ENCODE peak calls at places on chromosomes 7 and 10, in nine cellular contexts. One of them, this sample, is unnamed.

GRCh38 chr7:47478926-47479791 is 102.8 kb downstream of the TNS3 start:
- DNase-seq in bronchial epithelial cell: no peak
- DNase-seq in prostate gland: no peak
- DNase-seq in cardiac fibroblast: no peak
- DNase-seq in brain microvascular endothelial cell: no peak
- DNase-seq in left ventricle myocardium inferior: no peak
- DNase-seq in astrocyte of the spinal cord: no peak
- DNase-seq in GM06990: no peak
- DNase-seq in right lobe of liver: no peak
- DNase-seq in this sample: no peak

GRCh38 chr10:50431118-50431517 is 179.8 kb upstream of the ASAH2 start:
- DNase-seq in left ventricle myocardium inferior: no peak
- DNase-seq in brain microvascular endothelial cell: no peak
- DNase-seq in bronchial epithelial cell: peak
- DNase-seq in prostate gland: no peak
- DNase-seq in right lobe of liver: no peak
- DNase-seq in GM06990: no peak
- DNase-seq in astrocyte of the spinal cord: peak
- DNase-seq in cardiac fibroblast: peak
- DNase-seq in this sample: peak

GRCh38 chr10:3426190-3426845 is 253.7 kb upstream of the PITRM1 start:
- DNase-seq in astrocyte of the spinal cord: peak
- DNase-seq in brain microvascular endothelial cell: peak
- DNase-seq in bronchial epithelial cell: peak
- DNase-seq in cardiac fibroblast: peak
- DNase-seq in left ventricle myocardium inferior: no peak
- DNase-seq in right lobe of liver: no peak
- DNase-seq in GM06990: no peak
- DNase-seq in prostate gland: no peak
- DNase-seq in this sample: peak

GRCh38 chr10:51389415-51390342 is 309.7 kb downstream of the CSTF2T start:
- DNase-seq in cardiac fibroblast: peak
- DNase-seq in astrocyte of the spinal cord: peak
- DNase-seq in GM06990: no peak
- DNase-seq in brain microvascular endothelial cell: peak
- DNase-seq in bronchial epithelial cell: peak
- DNase-seq in left ventricle myocardium inferior: peak
- DNase-seq in prostate gland: peak
- DNase-seq in right lobe of liver: no peak
- DNase-seq in this sample: peak

GRCh38 chr10:86646933-86647332 is 7.4 kb upstream of the OPN4 start:
- DNase-seq in prostate gland: no peak
- DNase-seq in cardiac fibroblast: no peak
- DNase-seq in bronchial epithelial cell: no peak
- DNase-seq in astrocyte of the spinal cord: no peak
- DNase-seq in brain microvascular endothelial cell: no peak
- DNase-seq in right lobe of liver: no peak
- DNase-seq in left ventricle myocardium inferior: no peak
- DNase-seq in GM06990: no peak
- DNase-seq in this sample: no peak

GRCh38 chr7:2060701-2061100 is 172.0 kb downstream of the MAD1L1 start:
- DNase-seq in cardiac fibroblast: peak
- DNase-seq in prostate gland: no peak
- DNase-seq in right lobe of liver: no peak
- DNase-seq in astrocyte of the spinal cord: peak
- DNase-seq in left ventricle myocardium inferior: no peak
- DNase-seq in GM06990: no peak
- DNase-seq in bronchial epithelial cell: no peak
- DNase-seq in brain microvascular endothelial cell: no peak
- DNase-seq in this sample: peak

GRCh38 chr7:7257899-7258692 is 75.8 kb downstream of the C1GALT1 start:
- DNase-seq in bronchial epithelial cell: peak
- DNase-seq in cardiac fibroblast: no peak
- DNase-seq in brain microvascular endothelial cell: no peak
- DNase-seq in GM06990: peak
- DNase-seq in right lobe of liver: no peak
- DNase-seq in astrocyte of the spinal cord: no peak
- DNase-seq in left ventricle myocardium inferior: no peak
- DNase-seq in prostate gland: no peak
- DNase-seq in this sample: no peak

GRCh38 chr7:156984209-156984891 is 26.1 kb downstream of the MNX1 start:
- DNase-seq in prostate gland: no peak
- DNase-seq in astrocyte of the spinal cord: no peak
- DNase-seq in GM06990: no peak
- DNase-seq in right lobe of liver: no peak
- DNase-seq in left ventricle myocardium inferior: no peak
- DNase-seq in bronchial epithelial cell: no peak
- DNase-seq in brain microvascular endothelial cell: no peak
- DNase-seq in cardiac fibroblast: peak
- DNase-seq in this sample: peak

GRCh38 chr10:60107308-60107976 is 201.1 kb upstream of the CCDC6 start:
- DNase-seq in left ventricle myocardium inferior: no peak
- DNase-seq in astrocyte of the spinal cord: no peak
- DNase-seq in GM06990: no peak
- DNase-seq in bronchial epithelial cell: no peak
- DNase-seq in cardiac fibroblast: no peak
- DNase-seq in brain microvascular endothelial cell: no peak
- DNase-seq in prostate gland: no peak
- DNase-seq in right lobe of liver: no peak
- DNase-seq in this sample: no peak

GRCh38 chr10:14812271-14812670 is 25.6 kb downstream of the CDNF start:
- DNase-seq in bronchial epithelial cell: no peak
- DNase-seq in GM06990: no peak
- DNase-seq in right lobe of liver: no peak
- DNase-seq in cardiac fibroblast: no peak
- DNase-seq in brain microvascular endothelial cell: no peak
- DNase-seq in prostate gland: no peak
- DNase-seq in left ventricle myocardium inferior: no peak
- DNase-seq in astrocyte of the spinal cord: no peak
- DNase-seq in this sample: peak

GRCh38 chr7:130127404-130128395 is 57.4 kb downstream of the KLHDC10 start:
- DNase-seq in prostate gland: no peak
- DNase-seq in left ventricle myocardium inferior: no peak
- DNase-seq in astrocyte of the spinal cord: peak
- DNase-seq in right lobe of liver: no peak
- DNase-seq in GM06990: no peak
- DNase-seq in bronchial epithelial cell: no peak
- DNase-seq in brain microvascular endothelial cell: no peak
- DNase-seq in cardiac fibroblast: peak
- DNase-seq in this sample: peak

GRCh38 chr10:7170626-7171322 is 240.1 kb downstream of the SFMBT2 start:
- DNase-seq in brain microvascular endothelial cell: no peak
- DNase-seq in right lobe of liver: no peak
- DNase-seq in astrocyte of the spinal cord: peak
- DNase-seq in left ventricle myocardium inferior: peak
- DNase-seq in cardiac fibroblast: no peak
- DNase-seq in GM06990: no peak
- DNase-seq in prostate gland: peak
- DNase-seq in bronchial epithelial cell: no peak
- DNase-seq in this sample: no peak

GRCh38 chr10:103653581-103654020 is 160.1 kb downstream of the NEURL1 start:
- DNase-seq in bronchial epithelial cell: no peak
- DNase-seq in left ventricle myocardium inferior: no peak
- DNase-seq in prostate gland: peak
- DNase-seq in right lobe of liver: peak
- DNase-seq in cardiac fibroblast: no peak
- DNase-seq in astrocyte of the spinal cord: no peak
- DNase-seq in brain microvascular endothelial cell: no peak
- DNase-seq in GM06990: no peak
- DNase-seq in this sample: no peak

GRCh38 chr10:36888925-36889573 is 236.3 kb upstream of the ANKRD30A start:
- DNase-seq in right lobe of liver: no peak
- DNase-seq in brain microvascular endothelial cell: peak
- DNase-seq in astrocyte of the spinal cord: no peak
- DNase-seq in GM06990: no peak
- DNase-seq in prostate gland: no peak
- DNase-seq in cardiac fibroblast: peak
- DNase-seq in left ventricle myocardium inferior: no peak
- DNase-seq in bronchial epithelial cell: peak
- DNase-seq in this sample: no peak

GRCh38 chr7:114923403-114923713 is 1.5 kb downstream of the MDFIC start:
- DNase-seq in bronchial epithelial cell: peak
- DNase-seq in cardiac fibroblast: no peak
- DNase-seq in GM06990: no peak
- DNase-seq in left ventricle myocardium inferior: no peak
- DNase-seq in prostate gland: no peak
- DNase-seq in brain microvascular endothelial cell: no peak
- DNase-seq in astrocyte of the spinal cord: no peak
- DNase-seq in right lobe of liver: no peak
- DNase-seq in this sample: no peak

GRCh38 chr7:38905026-38905759 is 3.8 kb downstream of the VPS41 start:
- DNase-seq in brain microvascular endothelial cell: no peak
- DNase-seq in prostate gland: no peak
- DNase-seq in bronchial epithelial cell: no peak
- DNase-seq in right lobe of liver: no peak
- DNase-seq in cardiac fibroblast: no peak
- DNase-seq in GM06990: peak
- DNase-seq in left ventricle myocardium inferior: no peak
- DNase-seq in astrocyte of the spinal cord: no peak
- DNase-seq in this sample: peak

GRCh38 chr7:51034531-51035264 is 252.0 kb upstream of the GRB10 start:
- DNase-seq in right lobe of liver: no peak
- DNase-seq in cardiac fibroblast: peak
- DNase-seq in GM06990: no peak
- DNase-seq in astrocyte of the spinal cord: peak
- DNase-seq in brain microvascular endothelial cell: peak
- DNase-seq in bronchial epithelial cell: peak
- DNase-seq in left ventricle myocardium inferior: no peak
- DNase-seq in prostate gland: no peak
- DNase-seq in this sample: peak

DNA sequence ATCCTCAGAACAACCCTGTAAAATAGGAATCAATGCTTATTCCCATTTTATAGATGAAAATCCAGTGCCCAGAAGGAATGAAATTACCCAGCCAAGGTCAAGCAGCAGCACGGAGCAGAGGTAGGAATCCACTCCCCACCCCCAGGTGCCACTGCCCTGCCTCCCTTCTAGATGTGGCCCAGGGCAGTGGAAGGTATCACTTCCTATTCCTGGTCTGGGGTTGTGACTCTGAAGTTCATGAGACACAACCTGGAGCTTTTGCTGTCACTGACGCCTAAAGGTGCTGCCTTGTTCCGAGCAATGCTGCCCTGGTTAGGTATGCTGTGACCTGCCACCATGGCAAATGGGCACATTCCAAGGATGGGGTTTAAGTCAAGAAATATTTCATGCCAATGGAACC is 53.6 kb downstream of the PIK3AP1 start:
- DNase-seq in astrocyte of the spinal cord: no peak
- DNase-seq in bronchial epithelial cell: no peak
- DNase-seq in GM06990: no peak
- DNase-seq in cardiac fibroblast: no peak
- DNase-seq in prostate gland: no peak
- DNase-seq in brain microvascular endothelial cell: no peak
- DNase-seq in right lobe of liver: no peak
- DNase-seq in left ventricle myocardium inferior: no peak
- DNase-seq in this sample: no peak
- H3K4me3 ChIP-seq in astrocyte of the spinal cord: no peak
- H3K4me3 ChIP-seq in bronchial epithelial cell: no peak
- H3K4me3 ChIP-seq in GM06990: no peak
- H3K4me3 ChIP-seq in cardiac fibroblast: no peak
- H3K4me3 ChIP-seq in prostate gland: no peak
- H3K4me3 ChIP-seq in brain microvascular endothelial cell: no peak
- H3K4me3 ChIP-seq in right lobe of liver: no peak
- H3K4me3 ChIP-seq in left ventricle myocardium inferior: no peak
- H3K4me3 ChIP-seq in this sample: no peak

GRCh38 chr10:122374246-122374858 is at the start of gene PLEKHA1:
- DNase-seq in prostate gland: peak
- DNase-seq in bronchial epithelial cell: peak
- DNase-seq in brain microvascular endothelial cell: peak
- DNase-seq in GM06990: peak
- DNase-seq in cardiac fibroblast: peak
- DNase-seq in left ventricle myocardium inferior: peak
- DNase-seq in right lobe of liver: peak
- DNase-seq in astrocyte of the spinal cord: peak
- DNase-seq in this sample: peak
- TF ChIP-seq CTCF in prostate gland: peak
- TF ChIP-seq CTCF in bronchial epithelial cell: no peak
- TF ChIP-seq CTCF in brain microvascular endothelial cell: no peak
- TF ChIP-seq CTCF in GM06990: no peak
- TF ChIP-seq CTCF in cardiac fibroblast: no peak
- TF ChIP-seq CTCF in left ventricle myocardium inferior: no peak
- TF ChIP-seq CTCF in right lobe of liver: no peak
- TF ChIP-seq CTCF in astrocyte of the spinal cord: no peak
- TF ChIP-seq CTCF in this sample: no peak

GRCh38 chr10:117796394-117796793 is 250.3 kb downstream of the RAB11FIP2 start:
- DNase-seq in brain microvascular endothelial cell: no peak
- DNase-seq in GM06990: no peak
- DNase-seq in left ventricle myocardium inferior: no peak
- DNase-seq in bronchial epithelial cell: no peak
- DNase-seq in prostate gland: peak
- DNase-seq in cardiac fibroblast: no peak
- DNase-seq in astrocyte of the spinal cord: no peak
- DNase-seq in right lobe of liver: no peak
- DNase-seq in this sample: no peak
- H3K4me3 ChIP-seq in brain microvascular endothelial cell: no peak
- H3K4me3 ChIP-seq in GM06990: no peak
- H3K4me3 ChIP-seq in left ventricle myocardium inferior: no peak
- H3K4me3 ChIP-seq in bronchial epithelial cell: no peak
- H3K4me3 ChIP-seq in prostate gland: no peak
- H3K4me3 ChIP-seq in cardiac fibroblast: no peak
- H3K4me3 ChIP-seq in astrocyte of the spinal cord: no peak
- H3K4me3 ChIP-seq in right lobe of liver: no peak
- H3K4me3 ChIP-seq in this sample: no peak

DNA sequence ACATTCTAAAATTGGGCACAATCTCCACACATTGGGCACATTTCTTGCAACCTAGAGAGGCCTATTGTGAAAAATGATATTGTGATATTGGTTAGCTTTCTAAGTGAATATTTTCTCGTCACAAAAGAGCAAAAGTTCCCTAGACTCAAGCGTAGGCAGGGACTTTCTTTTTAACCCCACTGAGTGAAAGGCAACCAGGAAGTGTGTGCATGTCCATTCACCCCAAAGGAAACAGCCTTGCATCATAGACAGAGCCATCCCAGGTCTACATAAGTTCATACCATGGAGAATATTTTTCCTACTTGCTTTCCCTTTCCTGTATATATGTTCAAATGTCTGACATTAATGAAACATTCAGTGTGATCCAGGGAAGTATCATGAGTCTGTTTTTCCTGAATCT is 84.2 kb upstream of the AGBL3 start:
- DNase-seq in prostate gland: no peak
- DNase-seq in GM06990: no peak
- DNase-seq in left ventricle myocardium inferior: no peak
- DNase-seq in brain microvascular endothelial cell: no peak
- DNase-seq in right lobe of liver: no peak
- DNase-seq in astrocyte of the spinal cord: no peak
- DNase-seq in bronchial epithelial cell: no peak
- DNase-seq in cardiac fibroblast: peak
- DNase-seq in this sample: no peak
- TF ChIP-seq CTCF in prostate gland: no peak
- TF ChIP-seq CTCF in GM06990: peak
- TF ChIP-seq CTCF in left ventricle myocardium inferior: no peak
- TF ChIP-seq CTCF in brain microvascular endothelial cell: no peak
- TF ChIP-seq CTCF in right lobe of liver: no peak
- TF ChIP-seq CTCF in astrocyte of the spinal cord: no peak
- TF ChIP-seq CTCF in bronchial epithelial cell: no peak
- TF ChIP-seq CTCF in cardiac fibroblast: no peak
- TF ChIP-seq CTCF in this sample: no peak

GRCh38 chr7:33039257-33039904 is 23.2 kb downstream of the NT5C3A start:
- DNase-seq in bronchial epithelial cell: no peak
- DNase-seq in left ventricle myocardium inferior: no peak
- DNase-seq in astrocyte of the spinal cord: no peak
- DNase-seq in cardiac fibroblast: peak
- DNase-seq in brain microvascular endothelial cell: no peak
- DNase-seq in prostate gland: no peak
- DNase-seq in right lobe of liver: no peak
- DNase-seq in GM06990: no peak
- DNase-seq in this sample: peak
- H3K4me3 ChIP-seq in bronchial epithelial cell: peak
- H3K4me3 ChIP-seq in left ventricle myocardium inferior: peak
- H3K4me3 ChIP-seq in astrocyte of the spinal cord: peak
- H3K4me3 ChIP-seq in cardiac fibroblast: peak
- H3K4me3 ChIP-seq in brain microvascular endothelial cell: peak
- H3K4me3 ChIP-seq in prostate gland: peak
- H3K4me3 ChIP-seq in right lobe of liver: peak
- H3K4me3 ChIP-seq in GM06990: peak
- H3K4me3 ChIP-seq in this sample: peak

This sample was measured in fibroblast of the aortic adventitia.